ENCODE peak calls at places on chromosomes 4 and X, in six cellular contexts. C is neuronal stem cell, I is IMR-90, P is mesenchymal stem cell, W is H1, L is trophoblast cell. E is an unnamed sample. For H3K9me3, the result is how much of the 10 kb centered on the place peaks cover.

GRCh38 chrX:4935387-4935786 is 1221.9 kb upstream of the PRKX start:
- DNase-seq in C (no peak), L (no peak), I (no peak), W (no peak), P (peak), E (no peak)

GRCh38 chr4:113645288-113645687 is 116.2 kb downstream of the CAMK2D start:
- DNase-seq in C (no peak), W (no peak), P (no peak), L (no peak), I (no peak), E (no peak)

GRCh38 chr4:128394778-128395177 is 107.2 kb upstream of the PGRMC2 start:
- DNase-seq in C (no peak), W (no peak), I (peak), L (no peak), P (peak), E (no peak)

GRCh38 chr4:114349543-114350175 is 248.9 kb upstream of the UGT8 start:
- DNase-seq in C (no peak), I (peak), P (peak), L (no peak), W (no peak), E (no peak)

GRCh38 chr4:89212666-89213381 is 94.8 kb downstream of the GPRIN3 start:
- DNase-seq in W (no peak), C (no peak), L (peak), P (no peak), I (peak), E (no peak)

GRCh38 chr4:84531689-84532088 is 32.6 kb upstream of the NKX6-1 start:
- DNase-seq in W (no peak), L (peak), P (no peak), C (no peak), I (no peak), E (no peak)

GRCh38 chr4:107719211-107719926 is 665 bp downstream of the PAPSS1 start:
- DNase-seq in P (peak), L (no peak), C (no peak), I (peak), W (no peak), E (peak)

GRCh38 chrX:4268676-4269075 is 555.2 kb upstream of the PRKX start:
- DNase-seq in P (no peak), C (no peak), L (no peak), I (no peak), W (no peak), E (no peak)

GRCh38 chr4:18025263-18025662 is 3.7 kb upstream of the LCORL start:
- DNase-seq in I (no peak), P (no peak), W (no peak), C (no peak), L (no peak), E (no peak)

GRCh38 chr4:16169491-16169890 is 56.8 kb downstream of the TAPT1 start:
- DNase-seq in P (no peak), W (no peak), C (no peak), L (no peak), I (no peak), E (no peak)

GRCh38 chr4:11232004-11232403 is 196.7 kb downstream of the HS3ST1 start:
- DNase-seq in I (no peak), C (no peak), P (peak), L (no peak), W (no peak), E (no peak)

GRCh38 chr4:181193162-181193930 is 1049.9 kb upstream of the TENM3 start:
- DNase-seq in L (no peak), C (no peak), P (no peak), I (no peak), W (no peak), E (no peak)

GRCh38 chr4:1813231-1813630 is 20.1 kb downstream of the FGFR3 start:
- DNase-seq in I (no peak), C (no peak), W (no peak), L (no peak), P (no peak), E (no peak)

GRCh38 chr4:119589165-119589564 is 39.4 kb downstream of the PDE5A start:
- DNase-seq in C (no peak), P (peak), L (no peak), W (no peak), I (peak), E (no peak)

GRCh38 chr4:91280551-91281290 is 1023.0 kb upstream of the GRID2 start:
- DNase-seq in W (no peak), C (no peak), L (no peak), I (no peak), P (no peak), E (no peak)

GRCh38 chrX:468979-469378 is 82.3 kb upstream of the PPP2R3B start:
- DNase-seq in C (no peak), I (no peak), W (no peak), P (no peak), L (no peak), E (no peak)

GRCh38 chr4:5387457-5387856 is 320.9 kb downstream of the EVC2 start:
- DNase-seq in C (no peak), W (no peak), P (no peak), L (no peak), I (no peak), E (no peak)

GRCh38 chr4:38867478-38868054 is at the start of gene FAM114A1:
- DNase-seq in C (peak), I (peak), P (peak), W (no peak), L (peak), E (peak)

GRCh38 chrX:135112096-135112729 is 8.1 kb downstream of the ETDB start:
- DNase-seq in I (peak), C (no peak), P (peak), L (peak), W (no peak), E (peak)

GRCh38 chrX:69136546-69137331 is 28.5 kb downstream of the PJA1 start:
- DNase-seq in C (peak), I (no peak), P (peak), W (no peak), L (no peak), E (peak)

GRCh38 chr4:156190606-156191005 is 236.9 kb upstream of the CTSO start:
- DNase-seq in P (peak), C (no peak), I (peak), W (no peak), L (peak), E (no peak)

GRCh38 chrX:30577362-30577961 is at the start of gene TASL:
- DNase-seq in P (no peak), W (no peak), I (no peak), L (no peak), C (no peak), E (no peak)

GRCh38 chr4:95506264-95506663 is 42.5 kb downstream of the UNC5C start:
- DNase-seq in W (no peak), C (no peak), L (peak), P (peak), I (peak), E (no peak)

GRCh38 chr4:182103614-182104319 is 139.4 kb upstream of the TENM3 start:
- DNase-seq in P (no peak), I (no peak), C (no peak), W (no peak), L (no peak), E (no peak)

GRCh38 chr4:61532324-61532723 is 332.2 kb downstream of the ADGRL3 start:
- DNase-seq in P (peak), W (no peak), L (no peak), C (peak), I (peak), E (no peak)

GRCh38 chr4:110184124-110184790 is 14.2 kb downstream of the ELOVL6 start:
- DNase-seq in C (no peak), P (no peak), W (peak), I (no peak), L (no peak), E (no peak)

GRCh38 chr4:27048350-27049100 is 187.9 kb downstream of the STIM2 start:
- DNase-seq in L (no peak), W (no peak), I (peak), P (peak), C (peak), E (no peak)

GRCh38 chrX:21756785-21757529 is 959 bp downstream of the SMPX start:
- DNase-seq in P (no peak), I (no peak), L (no peak), W (no peak), C (no peak), E (no peak)

GRCh38 chrX:25442501-25442900 is 426.7 kb upstream of the ARX start:
- DNase-seq in L (no peak), I (no peak), W (no peak), P (no peak), C (no peak), E (no peak)

GRCh38 chr4:15897577-15897976 is 41.0 kb downstream of the FGFBP1 start:
- DNase-seq in C (no peak), W (no peak), L (no peak), I (no peak), P (no peak), E (no peak)

GRCh38 chr4:10107111-10108091 is 9.2 kb downstream of the WDR1 start:
- DNase-seq in L (no peak), I (peak), P (no peak), W (no peak), C (no peak), E (no peak)

GRCh38 chr4:128587382-128587781 is 222.1 kb upstream of the JADE1 start:
- DNase-seq in L (no peak), I (no peak), W (no peak), C (no peak), P (no peak), E (no peak)

GRCh38 chr4:107283587-107284559 is 247.8 kb upstream of the DKK2 start:
- DNase-seq in C (no peak), L (peak), I (peak), W (peak), P (peak), E (no peak)

GRCh38 chr4:125169192-125169591 is 145.6 kb upstream of the FAT4 start:
- DNase-seq in W (no peak), C (no peak), L (no peak), P (no peak), I (no peak), E (no peak)

GRCh38 chrX:140733766-140734342 is 24.3 kb downstream of the LINC00632 start:
- DNase-seq in I (peak), W (no peak), C (no peak), P (peak), L (no peak), E (no peak)

GRCh38 chr4:140903522-140903928 is 147.3 kb upstream of the TBC1D9 start:
- DNase-seq in C (no peak), L (no peak), W (no peak), I (no peak), P (peak), E (no peak)

DNA sequence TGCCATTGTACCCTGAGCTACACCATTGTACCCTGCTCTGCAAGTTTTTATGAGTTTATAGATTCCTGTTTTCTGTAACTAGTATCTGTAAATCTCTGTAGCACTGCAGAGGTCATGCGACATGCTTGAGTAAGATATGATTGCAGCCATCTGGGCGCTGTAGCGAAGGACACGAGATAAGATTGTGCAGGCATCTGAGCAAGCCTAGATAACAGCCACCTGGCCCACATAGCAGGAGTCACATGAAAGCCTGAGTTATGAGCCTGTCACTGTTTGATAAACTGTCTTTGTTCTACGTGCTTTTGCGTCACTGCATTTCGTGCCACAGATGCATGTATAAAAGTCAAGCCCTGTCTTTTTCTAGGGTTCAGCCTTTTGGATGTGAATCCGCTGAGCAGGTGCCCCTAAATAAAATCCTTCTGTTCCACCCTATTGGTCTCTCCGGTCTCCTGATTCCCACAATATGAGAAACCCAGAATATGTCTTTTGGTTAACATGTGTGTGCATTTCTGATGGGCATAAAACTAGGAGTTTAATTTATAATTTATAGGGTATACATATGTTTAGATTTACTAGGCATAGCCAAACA is 327.6 kb upstream of the MAOA start:
- DNase-seq in P (no peak), W (no peak), I (no peak), C (no peak), L (peak), E (no peak)
- H3K9me3 ChIP-seq in P (under half), W (under half), I (under half), C (under half), L (under half), E (under half)

GRCh38 chr4:48341776-48342558 is 638 bp downstream of the SLAIN2 start:
- DNase-seq in P (peak), C (peak), W (no peak), L (peak), I (peak), E (peak)

GRCh38 chr4:48342559-48342878 is 1.2 kb downstream of the SLAIN2 start:
- DNase-seq in I (no peak), P (peak), L (no peak), W (no peak), C (no peak), E (no peak)

GRCh38 chr4:48339642-48340041 is 1.7 kb upstream of the SLAIN2 start:
- DNase-seq in C (no peak), W (no peak), P (peak), L (no peak), I (no peak), E (no peak)

GRCh38 chr4:48340276-48340904 is 939 bp upstream of the SLAIN2 start:
- DNase-seq in L (peak), W (no peak), I (peak), C (peak), P (peak), E (no peak)

GRCh38 chr4:48340905-48341775 is at the start of gene SLAIN2:
- DNase-seq in W (peak), I (peak), P (peak), L (peak), C (peak), E (peak)
- H2BK120ac ChIP-seq in W (no peak), I (peak), P (peak), L (peak), C (no peak), E (no peak)

GRCh38 chrX:39304746-39305145 is 503.5 kb downstream of the MID1IP1 start:
- DNase-seq in W (no peak), P (no peak), L (no peak), C (no peak), I (no peak), E (no peak)

GRCh38 chrX:39298821-39299220 is 497.6 kb downstream of the MID1IP1 start:
- DNase-seq in I (no peak), P (no peak), C (no peak), L (no peak), W (no peak), E (no peak)

GRCh38 chrX:39299615-39300014 is 498.4 kb downstream of the MID1IP1 start:
- DNase-seq in P (no peak), L (no peak), I (no peak), W (no peak), C (no peak), E (no peak)

GRCh38 chrX:39301041-39301440 is 499.8 kb downstream of the MID1IP1 start:
- DNase-seq in P (no peak), L (no peak), W (no peak), I (no peak), C (no peak), E (no peak)

DNA sequence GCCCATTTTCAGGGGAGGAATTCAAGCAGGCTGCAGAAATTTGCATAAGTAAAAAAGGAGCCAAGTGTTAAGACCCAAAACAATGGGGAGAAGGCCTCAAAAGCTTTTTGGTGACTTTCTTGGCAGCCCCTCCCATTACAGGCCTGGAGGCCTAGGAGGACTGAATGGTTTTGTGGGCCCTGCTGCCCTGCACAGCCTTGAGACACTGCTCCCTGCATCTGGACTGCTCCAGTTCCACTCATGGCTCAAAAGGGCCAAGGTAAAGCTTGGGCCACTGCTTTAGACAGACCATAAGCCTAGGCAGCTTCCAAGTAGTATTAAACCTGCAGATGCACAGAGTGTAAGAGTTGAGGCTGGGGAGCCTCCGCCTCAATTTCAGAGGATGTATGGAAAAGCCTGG is 501.6 kb downstream of the MID1IP1 start:
- DNase-seq in L (no peak), P (no peak), W (no peak), I (no peak), C (no peak), E (no peak)
- H3K9me3 ChIP-seq in L (under half), P (under half), W (under half), I (under half), C (under half), E (under half)

GRCh38 chr4:8227201-8227770 is 28.2 kb downstream of the SH3TC1 start:
- DNase-seq in W (no peak), L (no peak), C (no peak), P (no peak), I (no peak), E (no peak)

GRCh38 chr4:8225290-8225625 is 26.2 kb downstream of the SH3TC1 start:
- DNase-seq in W (no peak), C (no peak), I (no peak), P (no peak), L (no peak), E (no peak)

GRCh38 chr4:8222609-8223391 is 23.7 kb downstream of the SH3TC1 start:
- DNase-seq in W (no peak), C (no peak), L (no peak), P (no peak), I (no peak), E (no peak)

GRCh38 chr4:8225704-8226443 is 26.8 kb downstream of the SH3TC1 start:
- DNase-seq in L (no peak), P (no peak), C (no peak), I (no peak), W (no peak), E (peak)

DNA sequence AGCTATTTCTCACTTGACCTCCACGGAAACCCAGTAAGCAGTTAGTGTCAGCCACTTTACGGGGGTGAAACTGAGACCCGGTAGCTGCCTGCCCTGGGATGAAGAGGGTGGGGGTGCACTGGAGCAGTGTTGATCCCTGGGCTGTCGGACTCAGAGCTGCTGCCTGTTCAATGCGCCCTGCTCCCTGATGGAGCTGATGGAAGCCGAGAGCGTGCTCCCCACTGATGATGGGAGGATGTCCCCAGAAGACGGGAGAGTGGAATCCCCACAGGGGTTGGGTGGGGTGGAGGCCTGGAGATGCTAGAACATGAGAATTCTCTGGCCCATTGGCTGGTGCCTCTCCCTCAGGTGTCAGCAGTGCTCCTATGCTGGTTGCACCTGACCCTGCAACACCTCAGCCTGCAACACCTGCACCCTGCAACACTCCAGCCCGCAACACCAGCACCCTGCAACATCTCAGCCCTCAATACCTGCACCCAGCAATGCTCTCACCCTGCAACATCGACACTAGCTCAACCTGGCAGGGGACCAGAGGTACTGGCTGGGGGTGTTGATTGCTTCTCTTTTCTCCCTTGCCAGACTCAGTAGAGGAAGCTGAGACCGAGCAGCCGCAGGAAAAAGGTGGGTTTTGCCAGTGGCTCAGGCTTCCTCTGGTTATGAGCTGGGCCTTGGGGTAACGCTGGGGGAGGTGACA is 25.7 kb downstream of the SH3TC1 start:
- DNase-seq in L (no peak), W (no peak), I (no peak), C (no peak), P (no peak), E (no peak)
- H2BK120ac ChIP-seq in L (peak), W (peak), I (no peak), C (no peak), P (no peak), E (no peak)

DNA sequence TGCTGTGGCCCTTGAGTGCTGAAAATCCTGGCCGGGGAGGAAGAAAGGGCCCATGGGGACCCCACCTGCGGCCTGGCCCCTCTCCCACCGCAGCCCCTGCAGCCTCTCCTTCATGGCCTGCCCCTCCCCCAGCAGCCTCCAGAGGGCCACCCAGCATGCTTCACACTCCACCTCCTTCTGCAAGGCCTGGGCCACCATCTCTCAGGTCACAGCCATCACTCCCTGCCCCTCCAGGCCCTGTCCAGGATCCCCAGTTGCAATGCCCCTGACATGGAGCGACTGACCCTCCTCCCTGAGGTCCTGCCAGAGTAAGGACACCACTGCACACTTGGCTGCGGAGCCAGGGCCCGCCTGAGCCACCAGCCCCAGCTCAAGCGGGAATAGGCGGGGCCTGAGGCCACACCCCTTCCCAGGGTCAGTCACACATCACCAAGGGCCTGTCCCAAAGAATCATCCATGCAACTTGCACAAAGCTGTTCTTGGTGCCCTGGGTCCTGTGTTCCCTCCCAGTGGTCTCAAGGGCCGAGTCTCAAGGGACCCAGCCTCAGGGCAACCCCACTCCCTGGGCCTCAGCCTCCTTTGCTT is 32.9 kb downstream of the CCNQ start:
- DNase-seq in W (no peak), P (no peak), L (no peak), C (no peak), I (no peak), E (peak)
- H3K9me3 ChIP-seq in W (under half), P (under half), L (under half), C (under half), I (under half), E (under half)

GRCh38 chr4:169934794-169935400 is 91.3 kb downstream of the MFAP3L start:
- DNase-seq in C (peak), W (no peak), P (no peak), L (peak), I (no peak), E (no peak)

GRCh38 chr4:169931996-169932395 is 94.2 kb downstream of the MFAP3L start:
- DNase-seq in L (no peak), W (no peak), I (no peak), P (no peak), C (no peak), E (no peak)

GRCh38 chr4:169933531-169933930 is 92.7 kb downstream of the MFAP3L start:
- DNase-seq in W (no peak), I (no peak), C (no peak), L (peak), P (no peak), E (no peak)
- H2BK120ac ChIP-seq in W (peak), I (no peak), C (no peak), L (no peak), P (no peak), E (no peak)

GRCh38 chrX:57270980-57271379 is 15.5 kb upstream of the FAAH2 start:
- DNase-seq in L (no peak), I (no peak), P (no peak), W (no peak), C (no peak), E (no peak)
- H3K9me3 ChIP-seq in L (under half), I (under half), P (under half), W (under half), C (under half), E (under half)